ENCODE peak calls at places on chromosomes 5 and 9, in four cellular contexts. V is GM06990; R is activated naive CD4-positive, alpha-beta T cell; T is right atrium auricular region. X is an unnamed sample.

GRCh38 chr5:112276996-112277395 is 142.1 kb downstream of the EPB41L4A start:
- DNase-seq in R (no peak), V (no peak), T (no peak), X (no peak)

GRCh38 chr9:131258186-131258585 is 18.1 kb downstream of the FAM78A start:
- DNase-seq in V (no peak), R (no peak), T (no peak), X (no peak)

GRCh38 chr9:12503606-12504122 is 189.5 kb upstream of the TYRP1 start:
- DNase-seq in V (no peak), T (no peak), R (no peak), X (no peak)

GRCh38 chr9:22117511-22118388 is 108.6 kb upstream of the CDKN2B start:
- DNase-seq in V (no peak), T (no peak), R (no peak), X (no peak)

GRCh38 chr9:13707635-13708410 is 428.3 kb upstream of the MPDZ start:
- DNase-seq in T (no peak), R (no peak), V (no peak), X (no peak)

GRCh38 chr5:149913449-149914419 is 30.9 kb downstream of the PDE6A start:
- DNase-seq in V (peak), R (no peak), T (no peak), X (no peak)

GRCh38 chr9:79764377-79764776 is 192.6 kb downstream of the TLE4 start:
- DNase-seq in R (no peak), T (peak), V (no peak), X (no peak)

GRCh38 chr5:36276864-36277263 is 24.8 kb downstream of the RANBP3L start:
- DNase-seq in T (no peak), R (no peak), V (no peak), X (no peak)

GRCh38 chr5:149775785-149776184 is 45.7 kb downstream of the PPARGC1B start:
- DNase-seq in T (no peak), V (peak), R (no peak), X (no peak)

GRCh38 chr9:20242767-20243166 is 379.5 kb downstream of the MLLT3 start:
- DNase-seq in V (peak), R (no peak), T (no peak), X (no peak)

GRCh38 chr5:160367261-160367660 is 3.2 kb downstream of the C1QTNF2 start:
- DNase-seq in T (no peak), V (no peak), R (no peak), X (no peak)

GRCh38 chr5:178330791-178331404 is 98.3 kb upstream of the PHYKPL start:
- DNase-seq in V (no peak), T (no peak), R (no peak), X (no peak)

GRCh38 chr9:18909140-18910018 is 123.6 kb downstream of the SAXO1 start:
- DNase-seq in R (no peak), T (no peak), V (no peak), X (no peak)

GRCh38 chr9:80646211-80646610 is 1043.1 kb downstream of the TLE1 start:
- DNase-seq in V (no peak), T (no peak), R (no peak), X (no peak)

GRCh38 chr9:93601666-93602065 is 25.3 kb downstream of the PHF2 start:
- DNase-seq in R (no peak), T (peak), V (no peak), X (no peak)

GRCh38 chr5:108386345-108387061 is 4.6 kb upstream of the FBXL17 start:
- DNase-seq in V (no peak), R (no peak), T (no peak), X (no peak)

GRCh38 chr9:95626885-95627558 is 110.3 kb upstream of the PTCH1 start:
- DNase-seq in T (peak), R (peak), V (no peak), X (no peak)

GRCh38 chr5:113380299-113381014 is 54.3 kb downstream of the TSSK1B start:
- DNase-seq in T (no peak), R (no peak), V (no peak), X (no peak)

GRCh38 chr5:123754167-123754840 is 242.3 kb downstream of the CSNK1G3 start:
- DNase-seq in T (no peak), R (no peak), V (no peak), X (no peak)

GRCh38 chr5:152104211-152104610 is 179.6 kb upstream of the GLRA1 start:
- DNase-seq in R (no peak), V (no peak), T (no peak), X (no peak)

GRCh38 chr9:137582286-137582860 is 3.6 kb upstream of the DPH7 start:
- DNase-seq in V (no peak), T (no peak), R (no peak), X (no peak)

GRCh38 chr9:33142531-33142930 is 24.6 kb downstream of the B4GALT1 start:
- DNase-seq in R (no peak), T (no peak), V (no peak), X (no peak)

GRCh38 chr9:135224286-135224871 is 136.9 kb downstream of the OLFM1 start:
- DNase-seq in R (no peak), V (no peak), T (no peak), X (no peak)

GRCh38 chr9:86580688-86581087 is 226.5 kb upstream of the TUT7 start:
- DNase-seq in R (no peak), V (no peak), T (no peak), X (no peak)

GRCh38 chr5:72013741-72014703 is 93.3 kb upstream of the MAP1B start:
- DNase-seq in T (no peak), R (no peak), V (no peak), X (no peak)

GRCh38 chr9:18705763-18706372 is 231.9 kb downstream of the ADAMTSL1 start:
- DNase-seq in V (no peak), T (no peak), R (no peak), X (no peak)

GRCh38 chr9:100427366-100428263 is 672 bp downstream of the MSANTD3 start:
- DNase-seq in V (peak), R (no peak), T (peak), X (no peak)

GRCh38 chr5:65611524-65611923 is 12.6 kb downstream of the TRIM23 start:
- DNase-seq in R (no peak), T (no peak), V (no peak), X (no peak)

GRCh38 chr5:83919071-83920041 is 198.7 kb upstream of the HAPLN1 start:
- DNase-seq in R (no peak), T (no peak), V (no peak), X (no peak)

GRCh38 chr5:136133416-136134383 is 1.1 kb downstream of the SMAD5 start:
- DNase-seq in V (peak), R (no peak), T (no peak), X (no peak)

GRCh38 chr5:173395257-173395932 is 67.2 kb upstream of the STC2 start:
- DNase-seq in R (no peak), V (no peak), T (no peak), X (no peak)

GRCh38 chr9:111301195-111301594 is 28.8 kb downstream of the OR2K2 start:
- DNase-seq in R (no peak), V (no peak), T (no peak), X (no peak)

GRCh38 chr5:149810856-149811255 is 80.7 kb downstream of the PPARGC1B start:
- DNase-seq in T (no peak), R (no peak), V (no peak), X (no peak)

GRCh38 chr9:96619109-96619435 is 571 bp downstream of the CDC14B start:
- DNase-seq in V (no peak), T (no peak), R (no peak), X (no peak)

GRCh38 chr5:72955143-72955767 is 586 bp upstream of the FCHO2 start:
- DNase-seq in V (no peak), R (no peak), T (peak), X (peak)

GRCh38 chr5:107894361-107894760 is 223.6 kb upstream of the EFNA5 start:
- DNase-seq in R (no peak), T (no peak), V (no peak), X (no peak)

GRCh38 chr5:93421498-93421897 is 159.5 kb downstream of the NR2F1-AS1 start:
- DNase-seq in T (no peak), R (no peak), V (no peak), X (no peak)

X was measured in cortex of kidney.